ENCODE peak calls at places on chromosomes 7 and 10, in four cellular contexts. O is sciatic nerve, W is GM04504, K is renal cortical epithelial cell. N is an unnamed sample.

GRCh38 chr10:97648557-97649404 is 8.3 kb downstream of the PI4K2A start:
- DNase-seq in K (peak), O (no peak), W (peak), N (peak)

GRCh38 chr7:134533288-134533771 is 6.0 kb downstream of the AKR1B10 start:
- DNase-seq in W (no peak), O (no peak), K (peak), N (no peak)

GRCh38 chr10:7111574-7111973 is 299.3 kb downstream of the SFMBT2 start:
- DNase-seq in W (peak), O (no peak), K (peak), N (no peak)

GRCh38 chr7:155590215-155591023 is 44.1 kb upstream of the CNPY1 start:
- DNase-seq in K (peak), W (no peak), O (no peak), N (no peak)

GRCh38 chr10:133311570-133311969 is 2.9 kb downstream of the ZNF511 start:
- DNase-seq in K (no peak), O (no peak), W (no peak), N (no peak)

GRCh38 chr7:77434570-77434969 is 18.4 kb upstream of the GSAP start:
- DNase-seq in K (no peak), O (no peak), W (no peak), N (no peak)

GRCh38 chr10:109450702-109451101 is 472.6 kb downstream of the XPNPEP1 start:
- DNase-seq in K (no peak), W (no peak), O (no peak), N (no peak)

GRCh38 chr10:99984201-99984600 is 25.5 kb downstream of the DNMBP start:
- DNase-seq in K (peak), W (no peak), O (no peak), N (no peak)

GRCh38 chr7:99374121-99375064 is at the start of gene ARPC1B:
- DNase-seq in K (peak), W (peak), O (peak), N (peak)

GRCh38 chr7:102140952-102141370 is 145.7 kb upstream of the SH2B2 start:
- DNase-seq in K (no peak), O (no peak), W (no peak), N (no peak)

GRCh38 chr7:27113991-27114866 is 11.7 kb upstream of the HOXA2 start:
- DNase-seq in K (peak), W (no peak), O (peak), N (no peak)

GRCh38 chr10:89189211-89189734 is 17.8 kb downstream of the CH25H start:
- DNase-seq in O (no peak), K (no peak), W (no peak), N (no peak)

GRCh38 chr7:2830609-2831376 is 13.3 kb downstream of the GNA12 start:
- DNase-seq in O (no peak), W (no peak), K (no peak), N (no peak)

GRCh38 chr10:102157224-102157623 is 5.0 kb downstream of the NOLC1 start:
- DNase-seq in O (no peak), K (no peak), W (no peak), N (no peak)

GRCh38 chr10:98664329-98665042 is 217.8 kb upstream of the HPS1 start:
- DNase-seq in W (peak), K (peak), O (no peak), N (peak)

GRCh38 chr7:2517004-2517403 is 2.6 kb upstream of the LFNG start:
- DNase-seq in W (peak), K (peak), O (no peak), N (no peak)

GRCh38 chr10:132205650-132206376 is 19.1 kb downstream of the DPYSL4 start:
- DNase-seq in K (no peak), W (no peak), O (no peak), N (no peak)

GRCh38 chr10:75663947-75664664 is 232.7 kb downstream of the LRMDA start:
- DNase-seq in K (peak), W (no peak), O (no peak), N (no peak)

GRCh38 chr10:128545216-128545615 is 419.0 kb upstream of the MKI67 start:
- DNase-seq in K (no peak), O (no peak), W (no peak), N (no peak)

GRCh38 chr7:15245801-15246200 is 316.0 kb downstream of the AGMO start:
- DNase-seq in W (no peak), O (no peak), K (no peak), N (no peak)

GRCh38 chr7:122709930-122710646 is 7.4 kb upstream of the RNF148 start:
- DNase-seq in O (no peak), K (peak), W (no peak), N (no peak)

GRCh38 chr10:36630267-36630666 is 495.1 kb upstream of the ANKRD30A start:
- DNase-seq in O (no peak), W (no peak), K (no peak), N (no peak)

GRCh38 chr10:13649844-13650520 is 63.2 kb downstream of the PRPF18 start:
- DNase-seq in K (peak), W (no peak), O (no peak), N (no peak)

GRCh38 chr7:125834421-125834820 is 904.8 kb upstream of the POT1 start:
- DNase-seq in K (no peak), W (no peak), O (no peak), N (no peak)